ENCODE peak calls at places on chromosomes 13 and 19, in nine cellular contexts. One of them, this sample, is unnamed.

GRCh38 chr13:43389573-43389972 is 366.2 kb downstream of the DNAJC15 start:
- DNase-seq in heart left ventricle: no peak
- DNase-seq in ovary: no peak
- DNase-seq in PC-3: no peak
- DNase-seq in Karpas-422: no peak
- DNase-seq in sigmoid colon: no peak
- DNase-seq in thoracic aorta: no peak
- DNase-seq in mesendoderm: no peak
- DNase-seq in lower lobe of right lung: no peak
- DNase-seq in this sample: no peak

GRCh38 chr19:5406816-5407215 is 48.4 kb upstream of the ZNRF4 start:
- DNase-seq in heart left ventricle: no peak
- DNase-seq in ovary: no peak
- DNase-seq in PC-3: no peak
- DNase-seq in Karpas-422: no peak
- DNase-seq in sigmoid colon: no peak
- DNase-seq in thoracic aorta: no peak
- DNase-seq in mesendoderm: no peak
- DNase-seq in lower lobe of right lung: no peak
- DNase-seq in this sample: no peak

GRCh38 chr13:106109391-106109791 is 426.1 kb downstream of the EFNB2 start:
- DNase-seq in heart left ventricle: no peak
- DNase-seq in ovary: no peak
- DNase-seq in PC-3: no peak
- DNase-seq in Karpas-422: no peak
- DNase-seq in sigmoid colon: no peak
- DNase-seq in thoracic aorta: no peak
- DNase-seq in mesendoderm: no peak
- DNase-seq in lower lobe of right lung: no peak
- DNase-seq in this sample: no peak

GRCh38 chr19:5141926-5142724 is 173.2 kb downstream of the KDM4B start:
- DNase-seq in heart left ventricle: no peak
- DNase-seq in ovary: peak; percentile 19
- DNase-seq in PC-3: no peak
- DNase-seq in Karpas-422: no peak
- DNase-seq in sigmoid colon: no peak
- DNase-seq in thoracic aorta: no peak
- DNase-seq in mesendoderm: no peak
- DNase-seq in lower lobe of right lung: no peak
- DNase-seq in this sample: peak; percentile 69

GRCh38 chr19:41785653-41786052 is 10.7 kb upstream of the CEACAM3 start:
- DNase-seq in heart left ventricle: no peak
- DNase-seq in ovary: no peak
- DNase-seq in PC-3: peak; percentile 83
- DNase-seq in Karpas-422: peak; percentile 87
- DNase-seq in sigmoid colon: no peak
- DNase-seq in thoracic aorta: no peak
- DNase-seq in mesendoderm: peak; percentile 87
- DNase-seq in lower lobe of right lung: peak; percentile 81
- DNase-seq in this sample: peak; percentile 67

GRCh38 chr19:5445667-5446066 is 9.6 kb upstream of the ZNRF4 start:
- DNase-seq in heart left ventricle: no peak
- DNase-seq in ovary: no peak
- DNase-seq in PC-3: peak; percentile 67
- DNase-seq in Karpas-422: no peak
- DNase-seq in sigmoid colon: no peak
- DNase-seq in thoracic aorta: no peak
- DNase-seq in mesendoderm: no peak
- DNase-seq in lower lobe of right lung: no peak
- DNase-seq in this sample: no peak

GRCh38 chr13:47420568-47420967 is 523.7 kb upstream of the HTR2A start:
- DNase-seq in heart left ventricle: no peak
- DNase-seq in ovary: no peak
- DNase-seq in PC-3: peak; percentile 72
- DNase-seq in Karpas-422: no peak
- DNase-seq in sigmoid colon: no peak
- DNase-seq in thoracic aorta: no peak
- DNase-seq in mesendoderm: peak; percentile 91
- DNase-seq in lower lobe of right lung: no peak
- DNase-seq in this sample: no peak

GRCh38 chr19:39502640-39503417 is 4.1 kb downstream of the DLL3 start:
- DNase-seq in heart left ventricle: peak; percentile 44
- DNase-seq in ovary: peak; percentile 58
- DNase-seq in PC-3: no peak
- DNase-seq in Karpas-422: peak; percentile 90
- DNase-seq in sigmoid colon: no peak
- DNase-seq in thoracic aorta: no peak
- DNase-seq in mesendoderm: peak; percentile 88
- DNase-seq in lower lobe of right lung: peak; percentile 77
- DNase-seq in this sample: peak; percentile 83

GRCh38 chr13:90690458-90691063 is 656.9 kb upstream of the MIR17HG start:
- DNase-seq in heart left ventricle: no peak
- DNase-seq in ovary: no peak
- DNase-seq in PC-3: no peak
- DNase-seq in Karpas-422: no peak
- DNase-seq in sigmoid colon: no peak
- DNase-seq in thoracic aorta: no peak
- DNase-seq in mesendoderm: no peak
- DNase-seq in lower lobe of right lung: no peak
- DNase-seq in this sample: no peak

GRCh38 chr19:41690801-41691065 is 2.7 kb upstream of the CEACAM7 start:
- DNase-seq in heart left ventricle: no peak
- DNase-seq in ovary: no peak
- DNase-seq in PC-3: no peak
- DNase-seq in Karpas-422: no peak
- DNase-seq in sigmoid colon: no peak
- DNase-seq in thoracic aorta: no peak
- DNase-seq in mesendoderm: no peak
- DNase-seq in lower lobe of right lung: no peak
- DNase-seq in this sample: no peak

GRCh38 chr19:39262496-39262895 is 5.7 kb upstream of the IFNL2 start:
- DNase-seq in heart left ventricle: no peak
- DNase-seq in ovary: no peak
- DNase-seq in PC-3: no peak
- DNase-seq in Karpas-422: no peak
- DNase-seq in sigmoid colon: no peak
- DNase-seq in thoracic aorta: no peak
- DNase-seq in mesendoderm: no peak
- DNase-seq in lower lobe of right lung: no peak
- DNase-seq in this sample: no peak

GRCh38 chr19:47309608-47310007 is at the start of gene C5AR1:
- DNase-seq in heart left ventricle: peak; percentile 41
- DNase-seq in ovary: no peak
- DNase-seq in PC-3: no peak
- DNase-seq in Karpas-422: peak; percentile 56
- DNase-seq in sigmoid colon: peak; percentile 77
- DNase-seq in thoracic aorta: no peak
- DNase-seq in mesendoderm: no peak
- DNase-seq in lower lobe of right lung: peak; percentile 73
- DNase-seq in this sample: no peak

DNA sequence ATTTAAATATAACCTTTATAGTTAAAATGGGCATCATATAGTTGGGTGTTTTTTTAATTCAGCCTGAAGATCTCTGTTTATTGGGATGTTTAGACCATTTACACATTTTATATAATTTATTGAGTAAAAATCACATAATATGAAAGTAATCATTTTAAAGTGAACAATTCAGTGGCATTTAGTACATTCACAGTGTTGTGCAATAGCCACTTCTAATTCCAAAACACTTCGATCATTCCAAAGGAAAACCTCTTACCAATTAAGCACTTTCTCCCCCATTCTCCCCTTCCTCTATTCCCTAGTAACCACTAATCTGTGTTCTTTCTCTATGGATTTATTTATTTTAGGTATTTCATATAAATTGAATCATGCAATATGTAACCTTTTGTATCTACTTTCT is 30.2 kb downstream of the ZNF527 start:
- DNase-seq in heart left ventricle: no peak
- DNase-seq in ovary: no peak
- DNase-seq in PC-3: no peak
- DNase-seq in Karpas-422: no peak
- DNase-seq in sigmoid colon: no peak
- DNase-seq in thoracic aorta: no peak
- DNase-seq in mesendoderm: no peak
- DNase-seq in lower lobe of right lung: no peak
- DNase-seq in this sample: no peak
- H3K4me3 ChIP-seq in heart left ventricle: no peak overlapping the region
- H3K4me3 ChIP-seq in ovary: no peak overlapping the region
- H3K4me3 ChIP-seq in PC-3: no peak overlapping the region
- H3K4me3 ChIP-seq in Karpas-422: no peak overlapping the region
- H3K4me3 ChIP-seq in sigmoid colon: no peak overlapping the region
- H3K4me3 ChIP-seq in thoracic aorta: no peak overlapping the region
- H3K4me3 ChIP-seq in mesendoderm: no peak overlapping the region
- H3K4me3 ChIP-seq in lower lobe of right lung: no peak overlapping the region
- H3K4me3 ChIP-seq in this sample: no peak overlapping the region

GRCh38 chr13:108328848-108329247 is 59.3 kb downstream of the TNFSF13B start:
- DNase-seq in heart left ventricle: no peak
- DNase-seq in ovary: no peak
- DNase-seq in PC-3: no peak
- DNase-seq in Karpas-422: no peak
- DNase-seq in sigmoid colon: no peak
- DNase-seq in thoracic aorta: no peak
- DNase-seq in mesendoderm: no peak
- DNase-seq in lower lobe of right lung: no peak
- DNase-seq in this sample: no peak

GRCh38 chr13:108322206-108322824 is 52.8 kb downstream of the TNFSF13B start:
- DNase-seq in heart left ventricle: no peak
- DNase-seq in ovary: no peak
- DNase-seq in PC-3: peak; percentile 60
- DNase-seq in Karpas-422: peak; percentile 78
- DNase-seq in sigmoid colon: no peak
- DNase-seq in thoracic aorta: no peak
- DNase-seq in mesendoderm: peak; percentile 23
- DNase-seq in lower lobe of right lung: no peak
- DNase-seq in this sample: no peak

GRCh38 chr13:108326318-108326717 is 56.8 kb downstream of the TNFSF13B start:
- DNase-seq in heart left ventricle: no peak
- DNase-seq in ovary: no peak
- DNase-seq in PC-3: no peak
- DNase-seq in Karpas-422: peak; percentile 52
- DNase-seq in sigmoid colon: no peak
- DNase-seq in thoracic aorta: no peak
- DNase-seq in mesendoderm: peak; percentile 53
- DNase-seq in lower lobe of right lung: peak; percentile 54
- DNase-seq in this sample: no peak

DNA sequence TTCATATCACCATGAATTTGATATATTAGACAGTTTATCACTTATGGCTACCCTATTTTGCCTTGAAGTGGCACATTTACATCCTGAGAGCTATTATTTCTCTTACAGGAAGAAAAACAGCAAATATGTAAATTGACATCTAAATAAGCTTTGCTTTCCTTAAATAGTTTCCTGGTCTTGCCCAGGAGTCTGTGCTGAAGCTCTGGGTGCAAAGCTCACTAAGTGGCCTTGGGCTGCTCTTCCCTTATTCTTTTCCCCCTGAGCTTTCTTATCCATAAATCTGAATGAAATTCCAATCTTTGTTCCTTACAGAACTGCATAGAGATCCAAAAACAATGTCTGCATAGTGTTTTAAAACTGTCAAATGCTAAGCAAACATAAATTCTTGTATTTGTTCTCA is 56.3 kb downstream of the TNFSF13B start:
- DNase-seq in heart left ventricle: no peak
- DNase-seq in ovary: no peak
- DNase-seq in PC-3: no peak
- DNase-seq in Karpas-422: no peak
- DNase-seq in sigmoid colon: no peak
- DNase-seq in thoracic aorta: no peak
- DNase-seq in mesendoderm: no peak
- DNase-seq in lower lobe of right lung: no peak
- DNase-seq in this sample: no peak
- H3K27me3 ChIP-seq in heart left ventricle: peaks cover 20% of the 10 kb centered on the region
- H3K27me3 ChIP-seq in ovary: no peaks in the 10 kb centered on the region
- H3K27me3 ChIP-seq in PC-3: peaks cover 33% of the 10 kb centered on the region
- H3K27me3 ChIP-seq in Karpas-422: no peaks in the 10 kb centered on the region
- H3K27me3 ChIP-seq in sigmoid colon: peaks cover 10% of the 10 kb centered on the region
- H3K27me3 ChIP-seq in thoracic aorta: no peaks in the 10 kb centered on the region
- H3K27me3 ChIP-seq in mesendoderm: no peaks in the 10 kb centered on the region
- H3K27me3 ChIP-seq in lower lobe of right lung: peaks cover 4% of the 10 kb centered on the region
- H3K27me3 ChIP-seq in this sample: no peaks in the 10 kb centered on the region

DNA sequence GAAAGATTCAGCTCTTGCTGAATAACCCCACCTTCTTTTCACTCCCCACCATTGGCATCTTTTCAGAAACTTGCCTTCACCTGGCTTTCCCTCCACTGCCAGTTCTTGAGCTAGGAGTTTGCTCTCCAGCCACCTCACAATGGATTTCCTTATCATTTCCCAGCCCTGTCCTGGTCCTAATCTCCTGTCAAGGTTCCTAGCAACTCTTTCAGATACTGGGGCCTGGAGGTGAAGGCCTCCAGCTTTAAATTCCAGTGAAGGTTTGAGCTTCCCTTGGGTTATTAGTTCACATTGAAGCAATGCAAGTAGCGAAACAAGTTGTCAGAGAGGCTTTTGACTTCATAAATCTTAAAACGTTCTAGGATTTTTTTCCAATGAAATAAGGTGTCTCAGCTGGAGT is 320.8 kb upstream of the MAB21L1 start:
- DNase-seq in heart left ventricle: no peak
- DNase-seq in ovary: no peak
- DNase-seq in PC-3: no peak
- DNase-seq in Karpas-422: no peak
- DNase-seq in sigmoid colon: no peak
- DNase-seq in thoracic aorta: no peak
- DNase-seq in mesendoderm: peak; percentile 82
- DNase-seq in lower lobe of right lung: no peak
- DNase-seq in this sample: no peak
- H3K27ac ChIP-seq in heart left ventricle: no peak overlapping the region
- H3K27ac ChIP-seq in ovary: no peak overlapping the region
- H3K27ac ChIP-seq in PC-3: no peak overlapping the region
- H3K27ac ChIP-seq in Karpas-422: no peak overlapping the region
- H3K27ac ChIP-seq in sigmoid colon: peak overlapping the region; percentile 23
- H3K27ac ChIP-seq in thoracic aorta: no peak overlapping the region
- H3K27ac ChIP-seq in mesendoderm: no peak overlapping the region
- H3K27ac ChIP-seq in lower lobe of right lung: no peak overlapping the region
- H3K27ac ChIP-seq in this sample: no peak overlapping the region

DNA sequence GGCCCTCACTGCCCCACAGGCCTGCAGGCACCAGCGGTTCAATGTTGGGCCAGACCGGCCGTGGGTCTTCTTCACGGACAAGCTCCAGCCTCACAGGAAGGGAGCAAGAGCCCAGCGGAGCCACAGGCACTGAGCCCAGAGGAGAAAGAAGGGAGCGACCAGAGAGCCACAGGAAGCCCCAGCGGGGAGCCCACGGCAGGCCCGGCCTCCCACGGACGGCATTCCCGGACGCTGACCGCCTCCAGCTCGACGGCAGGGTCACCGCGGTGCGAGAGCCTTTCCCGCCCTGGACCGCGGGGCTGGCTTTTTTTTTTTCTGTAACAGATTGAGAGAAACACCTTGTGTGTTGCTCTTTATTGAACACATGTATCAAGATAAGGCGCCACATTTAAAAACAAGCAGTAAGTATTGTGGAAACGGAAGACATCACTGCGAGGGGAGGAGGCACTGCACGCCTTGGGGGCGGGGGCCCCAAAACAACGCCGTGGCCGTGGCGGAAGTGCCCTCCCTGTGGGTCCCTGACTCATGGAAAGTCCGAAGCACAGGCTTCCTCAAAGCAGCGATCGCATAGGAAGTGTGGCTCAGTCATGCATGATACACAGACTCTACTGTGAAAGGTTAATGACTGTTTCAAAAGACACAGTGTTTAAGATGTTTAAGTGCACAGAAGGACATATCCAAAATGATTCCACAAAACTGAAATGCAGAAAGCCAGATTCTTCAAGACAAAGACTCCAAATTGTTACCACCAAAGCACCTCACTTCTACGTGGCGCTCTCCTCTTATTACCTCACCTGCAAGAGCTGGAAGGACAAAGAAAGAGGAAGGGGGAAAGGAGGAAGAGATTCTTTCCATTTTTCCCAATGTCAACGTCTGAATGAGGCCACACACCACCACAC is 3.5 kb downstream of the RASA3 start:
- DNase-seq in heart left ventricle: peak; percentile 83
- DNase-seq in ovary: peak; percentile 50
- DNase-seq in PC-3: peak; percentile 77
- DNase-seq in Karpas-422: peak; percentile 81
- DNase-seq in sigmoid colon: peak; percentile 87
- DNase-seq in thoracic aorta: peak; percentile 47
- DNase-seq in mesendoderm: no peak
- DNase-seq in lower lobe of right lung: peak; percentile 88
- DNase-seq in this sample: peak; percentile 85
- H3K4me3 ChIP-seq in heart left ventricle: peak overlapping the region; percentile 40
- H3K4me3 ChIP-seq in ovary: no peak overlapping the region
- H3K4me3 ChIP-seq in PC-3: peak overlapping the region; percentile 69
- H3K4me3 ChIP-seq in Karpas-422: peak overlapping the region; percentile 56
- H3K4me3 ChIP-seq in sigmoid colon: no peak overlapping the region
- H3K4me3 ChIP-seq in thoracic aorta: peak overlapping the region; percentile 60
- H3K4me3 ChIP-seq in mesendoderm: no peak overlapping the region
- H3K4me3 ChIP-seq in lower lobe of right lung: peak overlapping the region; percentile 37
- H3K4me3 ChIP-seq in this sample: no peak overlapping the region

This sample was measured in right cardiac atrium.